ENCODE peak calls at places on chromosomes 3 and 15, in six cellular contexts. X, U, N, C, G and Q are unnamed samples.

GRCh38 chr3:14789221-14789620 is 29.5 kb upstream of the FGD5 start:
- DNase-seq in G (no peak), N (no peak), X (no peak), C (no peak), U (no peak), Q (no peak)

GRCh38 chr15:68261241-68261640 is 16.3 kb upstream of the FEM1B start:
- DNase-seq in C (no peak), X (no peak), U (no peak), G (no peak), N (no peak), Q (no peak)

GRCh38 chr3:113021471-113021870 is 30.7 kb downstream of the GTPBP8 start:
- DNase-seq in G (no peak), X (no peak), U (no peak), N (no peak), C (no peak), Q (no peak)

GRCh38 chr15:25192651-25193050 is 237.9 kb downstream of the SNRPN start:
- DNase-seq in X (no peak), N (no peak), U (no peak), G (no peak), C (no peak), Q (no peak)

GRCh38 chr15:61831505-61831921 is 228.7 kb downstream of the VPS13C start:
- DNase-seq in U (no peak), X (no peak), N (no peak), C (peak; percentile 83), G (no peak), Q (no peak)

GRCh38 chr15:39323706-39324105 is 257.2 kb upstream of the THBS1 start:
- DNase-seq in G (no peak), C (no peak), U (no peak), N (no peak), X (no peak), Q (no peak)

GRCh38 chr3:58670506-58671125 is 4.0 kb upstream of the FAM3D start:
- DNase-seq in U (no peak), N (no peak), C (no peak), X (no peak), G (no peak), Q (no peak)

GRCh38 chr3:10939556-10939955 is 53.0 kb upstream of the SLC6A1 start:
- DNase-seq in G (no peak), U (no peak), C (no peak), N (no peak), X (no peak), Q (no peak)

GRCh38 chr3:171376125-171376947 is 83.9 kb downstream of the TNIK start:
- DNase-seq in U (peak; percentile 34), C (peak; percentile 87), N (no peak), X (no peak), G (peak; percentile 85), Q (peak; percentile 73)

GRCh38 chr3:120039642-120040610 is 54.3 kb downstream of the GSK3B start:
- DNase-seq in U (peak; percentile 3), X (no peak), N (no peak), G (no peak), C (peak; percentile 36), Q (no peak)

DNA sequence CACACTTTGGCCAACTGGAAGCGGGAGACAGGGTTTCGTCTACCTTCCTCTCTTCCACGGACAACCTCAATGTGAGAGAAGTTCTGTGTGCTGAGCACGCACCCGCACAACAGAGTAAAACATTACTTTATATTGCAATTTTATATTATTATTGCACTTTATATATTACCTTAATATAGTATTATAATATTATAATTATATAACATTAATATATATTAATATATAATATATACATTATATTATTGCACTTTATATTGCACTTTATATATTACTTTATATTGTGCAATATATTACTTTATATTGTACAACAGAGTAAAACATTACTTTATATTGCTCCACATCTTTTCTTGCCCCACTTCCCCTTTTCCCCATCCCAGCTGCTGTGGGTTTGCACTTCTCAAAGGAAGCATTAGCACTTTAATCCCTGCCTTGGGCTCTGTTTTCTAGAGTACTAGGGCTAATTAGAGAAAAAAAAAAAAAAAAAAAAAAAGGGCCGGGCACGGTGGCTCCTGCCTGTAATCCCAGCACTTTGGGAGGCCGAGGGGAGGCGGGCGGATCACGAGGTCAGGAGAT is 76.4 kb upstream of the SLC4A7 start:
- DNase-seq in G (no peak), X (no peak), C (peak; percentile 65), U (no peak), N (no peak), Q (no peak)
- TF ChIP-seq CTCF in G (no peak), X (no peak), C (no peak), U (no peak), N (no peak), Q (no peak)

DNA sequence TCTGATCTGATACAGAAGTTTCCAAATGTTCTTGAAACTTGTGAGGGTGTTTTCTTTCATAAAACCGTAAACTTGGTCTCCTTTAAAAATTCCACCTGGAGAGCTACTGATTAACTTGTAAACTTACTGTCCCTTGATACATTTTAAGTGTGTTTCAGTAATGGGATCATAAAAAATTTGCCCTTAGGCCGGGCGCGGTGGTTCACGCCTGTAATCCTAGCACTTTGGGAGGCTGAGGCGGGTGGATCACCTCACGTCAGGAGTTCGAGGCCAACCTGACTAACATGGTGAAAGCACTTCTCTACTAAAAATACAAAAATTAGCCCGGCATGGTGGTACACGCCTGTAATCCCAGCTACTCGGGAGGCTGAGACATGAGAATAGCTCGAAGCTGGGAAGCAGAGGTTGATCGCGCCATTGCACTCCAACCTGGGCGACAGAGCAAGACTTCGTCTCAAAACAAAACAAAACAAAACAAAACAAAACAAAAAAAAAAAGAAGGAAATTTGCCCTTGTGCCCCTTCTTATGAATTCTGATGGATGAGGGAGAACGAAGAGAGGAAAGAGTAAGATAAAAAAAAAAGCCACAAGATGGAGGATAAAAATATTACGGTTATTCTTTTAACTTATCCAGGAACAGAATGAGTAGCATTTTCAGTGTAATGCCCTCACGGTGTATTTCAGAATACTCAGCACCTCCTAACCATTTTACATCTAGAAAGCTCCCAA is 32.1 kb upstream of the AP4E1 start:
- DNase-seq in G (no peak), N (no peak), C (no peak), X (no peak), U (no peak), Q (no peak)
- H3K4me3 ChIP-seq in G (peak overlapping the region; percentile 56), N (peak overlapping the region; percentile 74), C (peak overlapping the region; percentile 35), X (peak overlapping the region; percentile 56), U (peak overlapping the region; percentile 41), Q (peak overlapping the region; percentile 59)

GRCh38 chr3:62145086-62145757 is 228.1 kb downstream of the FEZF2 start:
- DNase-seq in X (no peak), U (no peak), C (no peak), N (no peak), G (no peak), Q (no peak)
- TF ChIP-seq CTCF in X (no peak), U (no peak), C (no peak), N (no peak), G (no peak), Q (no peak)

GRCh38 chr3:55873523-55874254 is 386.6 kb upstream of the WNT5A start:
- DNase-seq in G (peak; percentile 74), U (no peak), N (no peak), C (no peak), X (no peak), Q (peak; percentile 51)

GRCh38 chr3:55879901-55880331 is 392.8 kb upstream of the WNT5A start:
- DNase-seq in X (no peak), N (no peak), U (peak; percentile 23), C (no peak), G (peak; percentile 74), Q (peak; percentile 47)

GRCh38 chr3:55880357-55880756 is 393.3 kb upstream of the WNT5A start:
- DNase-seq in C (no peak), N (no peak), X (no peak), G (no peak), U (no peak), Q (no peak)

GRCh38 chr3:55875137-55875536 is 388.0 kb upstream of the WNT5A start:
- DNase-seq in G (peak; percentile 36), X (no peak), U (no peak), N (no peak), C (no peak), Q (peak; percentile 16)

DNA sequence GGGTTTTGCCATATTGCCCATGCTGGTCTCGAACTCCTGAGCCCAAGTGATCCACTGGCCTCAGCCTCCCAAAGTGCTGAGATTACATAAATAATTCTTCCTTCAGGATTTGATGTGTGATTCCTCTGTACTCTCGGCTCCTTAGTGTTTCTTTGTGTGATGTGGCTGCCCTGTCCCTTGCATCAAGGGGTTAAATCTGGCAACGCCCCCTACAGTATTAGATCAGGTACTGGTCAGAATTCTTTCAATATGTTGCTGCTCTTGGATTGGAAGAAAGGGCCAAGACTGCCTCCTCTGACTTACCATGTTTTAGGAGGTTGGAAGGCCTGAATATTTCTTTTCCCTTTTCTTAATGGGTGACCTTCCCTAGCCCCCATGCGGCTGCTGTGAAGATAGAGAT is 390.6 kb upstream of the WNT5A start:
- DNase-seq in G (no peak), C (peak; percentile 1), N (no peak), U (no peak), X (no peak), Q (no peak)
- H3K4me3 ChIP-seq in G (no peak overlapping the region), C (no peak overlapping the region), N (no peak overlapping the region), U (no peak overlapping the region), X (no peak overlapping the region), Q (no peak overlapping the region)

DNA sequence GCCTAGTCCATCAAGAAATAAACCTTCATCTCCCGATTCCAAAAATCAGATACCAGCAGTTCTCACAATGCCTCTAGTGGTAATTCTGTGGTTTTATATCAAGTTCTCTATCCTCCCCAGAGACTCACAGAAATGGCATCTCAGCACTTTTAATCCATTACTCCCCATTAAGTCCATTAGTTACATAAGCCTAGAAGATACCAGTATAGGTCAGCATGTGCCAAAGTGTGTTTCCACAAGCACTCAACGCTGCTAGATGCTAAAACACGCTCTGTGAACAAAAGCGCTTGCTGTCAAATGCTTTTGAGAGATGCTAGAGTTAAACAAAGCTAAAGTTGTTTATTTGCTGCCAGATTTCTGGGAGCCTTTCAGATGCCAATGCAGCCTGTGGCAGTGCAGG is 918.7 kb upstream of the CFAP20DC start:
- DNase-seq in C (no peak), X (no peak), N (no peak), U (no peak), G (no peak), Q (no peak)
- TF ChIP-seq CTCF in C (no peak), X (no peak), N (no peak), U (no peak), G (no peak), Q (no peak)

GRCh38 chr15:56734013-56734625 is 810 bp upstream of the ZNF280D start:
- DNase-seq in X (no peak), C (peak; percentile 2), U (no peak), G (no peak), N (no peak), Q (no peak)
- H3K4me3 ChIP-seq in X (peak overlapping the region; percentile 87), C (no peak overlapping the region), U (no peak overlapping the region), G (no peak overlapping the region), N (peak overlapping the region; percentile 75), Q (no peak overlapping the region)

GRCh38 chr15:98568382-98569017 is 79.8 kb upstream of the IGF1R start:
- DNase-seq in N (no peak), U (no peak), C (no peak), G (peak; percentile 29), X (no peak), Q (peak; percentile 15)
- TF ChIP-seq CTCF in N (peak; percentile 36), U (peak; percentile 49), C (no peak), G (peak; percentile 40), X (no peak), Q (peak; percentile 62)